ENCODE peak calls at places on chromosome 19, in five cellular contexts. N is DND-41, Z is NT2/D1, U is MM.1S, M is right lobe of liver. P is an unnamed sample.
A peak's percentile ranks its signal among the peaks of the same experiment; 100 is the strongest.

GRCh38 chr19:48489608-48490216 is 20.5 kb downstream of the CYTH2 start:
- DNase-seq in N (peak; percentile 77), M (peak; percentile 82), Z (no peak), U (peak; percentile 83), P (no peak)

GRCh38 chr19:13102666-13103584 is at the start of gene LYL1:
- DNase-seq in Z (no peak), N (no peak), M (peak; percentile 91), U (peak; percentile 56), P (no peak)

GRCh38 chr19:39004403-39004802 is 27.9 kb downstream of the FBXO27 start:
- DNase-seq in M (no peak), U (no peak), Z (no peak), N (no peak), P (no peak)

GRCh38 chr19:54137913-54138776 is 583 bp downstream of the CNOT3 start:
- DNase-seq in U (peak; percentile 29), N (peak; percentile 43), Z (no peak), M (no peak), P (no peak)

GRCh38 chr19:54803410-54803809 is at the start of gene KIR2DL4:
- DNase-seq in N (no peak), M (no peak), U (no peak), Z (no peak), P (no peak)

GRCh38 chr19:46984077-46985010 is 35.3 kb upstream of the NPAS1 start:
- DNase-seq in Z (no peak), U (no peak), M (peak; percentile 82), N (no peak), P (no peak)

GRCh38 chr19:8655340-8655709 is 24.9 kb downstream of the NFILZ start:
- DNase-seq in U (peak; percentile 80), N (peak; percentile 50), M (no peak), Z (no peak), P (no peak)

GRCh38 chr19:8615813-8616596 is 5.5 kb upstream of the ADAMTS10 start:
- DNase-seq in M (peak; percentile 69), Z (no peak), U (peak; percentile 46), N (peak; percentile 63), P (no peak)

GRCh38 chr19:47037766-47038165 is 10.7 kb downstream of the TMEM160 start:
- DNase-seq in N (no peak), M (no peak), Z (no peak), U (no peak), P (no peak)

GRCh38 chr19:19343762-19344161 is 23.1 kb downstream of the MAU2 start:
- DNase-seq in U (no peak), M (no peak), Z (no peak), N (no peak), P (no peak)

GRCh38 chr19:14113762-14114414 is 3.7 kb downstream of the PRKACA start:
- DNase-seq in Z (no peak), U (no peak), N (peak; percentile 60), M (peak; percentile 81), P (no peak)

GRCh38 chr19:2166741-2167738 is 3.3 kb downstream of the DOT1L start:
- DNase-seq in M (peak; percentile 91), N (no peak), Z (no peak), U (no peak), P (no peak)

GRCh38 chr19:45173816-45174215 is 4.2 kb downstream of the TRAPPC6A start:
- DNase-seq in U (no peak), Z (no peak), M (no peak), N (no peak), P (no peak)

GRCh38 chr19:23482829-23483228 is 87.6 kb upstream of the ZNF91 start:
- DNase-seq in N (no peak), Z (no peak), M (no peak), U (no peak), P (no peak)

GRCh38 chr19:3278749-3279148 is 54.3 kb downstream of the CELF5 start:
- DNase-seq in Z (no peak), M (no peak), N (no peak), U (no peak), P (no peak)

GRCh38 chr19:4586245-4586644 is 26.8 kb upstream of the SEMA6B start:
- DNase-seq in U (no peak), M (no peak), Z (no peak), N (no peak), P (no peak)

GRCh38 chr19:41447732-41448332 is 4.9 kb downstream of the ERICH4 start:
- DNase-seq in M (no peak), U (no peak), N (no peak), Z (no peak), P (no peak)

GRCh38 chr19:4538601-4538954 is 1.3 kb downstream of the LRG1 start:
- DNase-seq in M (no peak), Z (no peak), U (no peak), N (no peak), P (no peak)

GRCh38 chr19:6744381-6745288 is 5.2 kb downstream of the TRIP10 start:
- DNase-seq in M (peak; percentile 60), N (no peak), Z (no peak), U (no peak), P (no peak)

GRCh38 chr19:35859414-35859813 is 2.7 kb downstream of the KIRREL2 start:
- DNase-seq in U (no peak), Z (no peak), N (no peak), M (no peak), P (no peak)

GRCh38 chr19:17240062-17240854 is 5.5 kb downstream of the NR2F6 start:
- DNase-seq in Z (no peak), M (no peak), N (no peak), U (no peak), P (no peak)

GRCh38 chr19:17236831-17237543 is 8.7 kb downstream of the NR2F6 start:
- DNase-seq in M (no peak), U (no peak), Z (no peak), N (no peak), P (no peak)

GRCh38 chr19:17236414-17236716 is 9.4 kb downstream of the NR2F6 start:
- DNase-seq in N (no peak), U (no peak), Z (no peak), M (no peak), P (no peak)

GRCh38 chr19:17235618-17236413 is 9.8 kb downstream of the OCEL1 start:
- DNase-seq in Z (no peak), U (peak; percentile 74), M (peak; percentile 76), N (peak; percentile 77), P (no peak)

DNA sequence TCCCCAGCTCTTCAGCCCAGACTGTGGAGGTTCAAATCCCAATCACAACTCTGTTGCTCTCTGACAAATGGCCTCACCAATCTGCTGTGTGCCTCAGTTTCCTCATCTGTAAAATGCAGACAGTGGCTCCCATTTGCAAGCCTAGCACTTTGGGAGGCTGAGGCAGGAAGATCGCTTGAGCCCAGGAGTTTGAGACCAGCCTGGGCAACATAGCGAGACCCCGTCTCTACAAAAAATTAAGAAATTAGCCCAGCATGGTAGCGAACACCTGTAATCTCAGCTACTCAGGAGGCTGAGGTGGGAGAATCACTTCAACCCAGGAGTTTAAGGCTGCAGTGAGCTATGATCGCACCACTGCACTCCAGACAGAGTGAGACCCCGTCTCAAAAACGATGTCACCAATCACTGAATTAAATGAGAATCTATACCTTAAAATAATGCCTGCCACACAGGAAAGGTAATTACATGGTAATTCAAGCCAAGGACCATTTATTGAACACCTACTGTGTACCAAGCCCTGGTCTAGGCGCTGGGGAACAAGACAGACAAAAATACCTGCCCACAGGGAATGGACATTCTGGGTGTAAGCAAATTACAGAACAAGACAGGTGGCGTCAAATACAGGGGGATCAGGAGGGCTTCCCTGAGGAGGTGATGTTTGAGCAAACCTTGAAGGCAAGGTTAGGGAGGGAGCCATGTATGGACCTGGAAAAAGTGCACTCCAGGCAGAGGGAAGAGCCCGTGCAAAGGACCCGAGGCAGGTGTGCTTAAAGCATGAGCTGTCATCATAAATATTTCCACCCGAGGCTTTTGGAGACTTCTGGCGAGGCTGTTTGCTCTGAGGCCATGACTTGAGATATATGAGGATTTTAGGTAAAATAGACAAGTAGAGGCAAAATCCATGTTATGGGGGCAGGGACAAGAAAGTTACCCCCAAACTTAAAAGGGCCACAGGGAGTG is 7.7 kb downstream of the NR2F6 start:
- DNase-seq in N (no peak), Z (no peak), M (no peak), U (no peak), P (no peak)
- H3K4me1 ChIP-seq in N (peaks cover 31% of the 10 kb centered on the region), Z (peaks cover 11% of the 10 kb centered on the region), M (no peaks in the 10 kb centered on the region), U (peaks cover 4% of the 10 kb centered on the region), P (peaks cover 8% of the 10 kb centered on the region)

DNA sequence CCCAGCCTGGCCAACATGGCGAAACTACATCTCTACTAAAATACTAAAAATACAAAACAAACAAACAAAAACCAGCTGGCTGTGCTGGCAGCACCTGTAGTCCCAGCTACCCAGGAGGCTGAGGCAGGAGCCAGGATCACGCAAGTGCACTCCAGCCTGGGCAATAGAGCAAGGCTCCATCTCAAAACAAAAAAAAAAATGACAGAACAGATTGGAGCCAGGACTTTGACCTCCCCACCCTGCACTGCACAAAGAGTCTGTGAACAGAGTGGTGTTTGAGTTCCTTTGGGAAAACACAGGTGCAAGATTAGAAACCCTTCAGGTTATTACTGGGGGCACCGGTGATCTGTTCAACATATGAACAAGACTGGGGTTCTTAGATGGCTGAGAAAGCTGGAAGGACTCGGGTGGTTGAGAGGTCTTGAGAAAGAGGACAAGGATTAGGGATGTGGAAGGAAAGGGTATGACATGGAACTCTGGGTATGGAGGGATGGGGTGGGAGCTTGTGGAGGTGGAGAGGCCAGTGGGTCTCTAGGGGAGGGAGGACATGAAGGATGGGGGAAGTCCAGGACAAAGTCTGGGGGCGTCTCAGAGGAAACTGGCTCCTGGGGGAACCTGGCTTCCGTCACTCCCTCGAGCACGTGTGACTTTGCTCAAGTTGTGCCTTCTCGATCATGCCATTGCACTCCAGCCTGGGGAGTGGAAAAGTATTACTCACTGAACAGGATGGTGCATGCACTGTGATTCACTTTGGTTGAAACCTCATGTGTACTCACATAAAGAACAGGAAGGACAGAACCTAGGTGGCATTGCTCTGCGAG is 25.9 kb downstream of the RCN3 start:
- DNase-seq in Z (no peak), N (no peak), M (no peak), U (no peak), P (no peak)
- H3K4me1 ChIP-seq in Z (peaks cover 16% of the 10 kb centered on the region), N (no peaks in the 10 kb centered on the region), M (no peaks in the 10 kb centered on the region), U (no peaks in the 10 kb centered on the region), P (no peaks in the 10 kb centered on the region)

DNA sequence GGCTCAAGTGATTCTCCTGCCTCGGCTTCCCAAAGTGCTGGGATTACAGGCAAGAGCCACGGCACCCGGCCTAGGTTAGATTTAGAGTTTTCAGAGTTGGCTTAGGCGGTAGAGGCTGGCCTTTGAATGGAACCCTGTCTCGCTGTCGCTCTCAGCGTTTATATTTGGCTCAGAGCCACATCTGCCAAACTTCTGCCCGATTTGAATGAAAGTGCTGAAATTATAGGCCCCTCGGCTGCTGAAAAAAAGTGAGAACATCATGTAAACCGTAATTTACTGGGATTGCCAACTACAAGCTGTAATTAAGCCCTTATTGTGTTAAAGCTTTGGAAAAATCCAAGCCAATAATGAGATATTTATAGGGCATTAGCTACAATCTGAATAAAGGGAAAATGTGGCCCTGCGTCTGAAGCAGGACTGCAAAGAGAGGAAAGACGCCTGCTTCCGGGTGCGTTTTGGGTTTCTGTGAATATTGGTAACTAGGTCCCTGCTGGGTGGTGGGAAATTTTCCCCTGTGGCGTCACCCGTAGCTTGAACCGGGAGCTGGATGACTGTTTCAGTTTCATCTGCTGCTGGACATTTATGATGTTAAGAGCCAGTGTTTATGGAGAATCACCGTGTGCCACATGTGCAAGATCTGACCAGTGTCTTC is 9.8 kb downstream of the DNM2 start:
- DNase-seq in U (no peak), Z (no peak), M (no peak), N (no peak), P (no peak)
- H3K4me1 ChIP-seq in U (no peaks in the 10 kb centered on the region), Z (peaks cover 13% of the 10 kb centered on the region), M (no peaks in the 10 kb centered on the region), N (no peaks in the 10 kb centered on the region), P (no peaks in the 10 kb centered on the region)

DNA sequence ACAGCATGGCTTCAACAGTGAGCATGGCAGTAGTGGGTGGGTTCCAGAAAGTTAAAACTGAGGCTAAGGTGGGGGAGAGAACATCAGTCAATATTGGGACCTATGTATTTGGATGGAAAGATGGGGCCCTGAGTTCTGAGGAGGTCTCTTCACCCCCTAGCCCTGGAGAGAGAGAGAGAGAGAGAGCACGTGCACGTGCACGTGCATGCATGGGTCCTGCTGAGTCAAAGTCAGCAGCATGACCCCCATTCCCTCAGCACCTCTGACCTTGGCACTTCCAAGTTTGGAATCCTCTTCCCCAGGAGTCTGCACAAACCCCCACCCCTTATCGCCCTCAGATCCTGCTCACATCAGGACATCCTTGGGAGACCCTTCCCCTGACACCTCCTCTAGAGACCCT is 32.5 kb upstream of the CEACAM1 start:
- DNase-seq in U (no peak), N (no peak), M (no peak), Z (no peak), P (no peak)
- H3K4me1 ChIP-seq in U (no peaks in the 10 kb centered on the region), N (no peaks in the 10 kb centered on the region), M (no peaks in the 10 kb centered on the region), Z (peaks cover 12% of the 10 kb centered on the region), P (peaks cover 3% of the 10 kb centered on the region)

P was measured in iPS DF 6.9.